ENCODE peak calls at places on chromosomes 16 and 17, in five cellular contexts. U is left ventricle myocardium inferior, J is fibroblast of lung, F is ovary, W is kidney. P is an unnamed sample. For H3K4me1, the result is how much of the 10 kb centered on the place peaks cover.

GRCh38 chr17:65936013-65936412 is 255.9 kb downstream of the CEP112 start:
- DNase-seq in J (no peak), W (no peak), F (no peak), U (no peak), P (no peak)

GRCh38 chr16:27174798-27175197 is 28.5 kb upstream of the KDM8 start:
- DNase-seq in F (no peak), J (no peak), U (no peak), W (no peak), P (no peak)

GRCh38 chr17:20922128-20922670 is 120.6 kb downstream of the USP22 start:
- DNase-seq in U (peak), W (no peak), J (peak), F (no peak), P (no peak)

GRCh38 chr16:88405325-88406060 is 22.7 kb downstream of the ZNF469 start:
- DNase-seq in U (no peak), J (peak), F (no peak), W (no peak), P (no peak)

GRCh38 chr17:74408262-74408661 is 23.6 kb upstream of the GPRC5C start:
- DNase-seq in W (no peak), U (no peak), J (peak), F (no peak), P (no peak)

GRCh38 chr17:4248504-4249277 is 15.1 kb downstream of the ANKFY1 start:
- DNase-seq in U (no peak), F (no peak), W (no peak), J (no peak), P (no peak)

GRCh38 chr17:82007495-82008257 is 15.0 kb downstream of the CENPX start:
- DNase-seq in U (no peak), J (no peak), F (no peak), W (no peak), P (no peak)

GRCh38 chr17:81710514-81711308 is 1.4 kb upstream of the SLC25A10 start:
- DNase-seq in F (no peak), U (no peak), W (peak), J (no peak), P (no peak)

GRCh38 chr16:85607331-85607765 is 5.8 kb upstream of the GSE1 start:
- DNase-seq in F (no peak), W (peak), J (peak), U (no peak), P (no peak)

DNA sequence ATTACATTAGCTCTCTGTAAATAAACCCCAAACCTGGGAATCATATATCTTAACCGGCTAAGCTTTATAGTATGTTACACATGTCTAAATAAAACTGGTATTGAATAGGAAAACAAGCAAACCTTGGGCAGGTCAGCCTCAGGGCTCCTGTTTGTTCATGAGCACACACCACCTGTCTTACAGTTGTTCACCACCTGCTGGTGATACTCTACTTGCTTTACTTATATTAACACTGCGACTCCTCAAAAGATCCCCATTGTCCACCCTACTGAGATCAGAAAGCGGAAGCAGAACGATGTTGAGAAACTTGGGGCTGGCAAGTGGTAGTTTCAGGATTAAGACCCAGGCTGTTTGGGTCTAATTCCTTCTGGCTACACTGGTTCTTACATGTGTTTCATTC is 16.4 kb downstream of the CDH13 start:
- DNase-seq in U (no peak), J (no peak), F (no peak), W (no peak), P (no peak)
- H3K27ac ChIP-seq in U (no peak), J (no peak), F (no peak), W (no peak), P (no peak)

GRCh38 chr16:80996688-80997138 is 10.0 kb downstream of the CMC2 start:
- DNase-seq in U (no peak), J (peak), W (no peak), F (no peak), P (no peak)
- H3K4me1 ChIP-seq in U (under half), J (under half), W (under half), F (under half), P (under half)

GRCh38 chr17:40095944-40096791 is 4.2 kb downstream of the NR1D1 start:
- DNase-seq in U (no peak), F (peak), J (no peak), W (no peak), P (no peak)

GRCh38 chr17:40098846-40099626 is 1.4 kb downstream of the NR1D1 start:
- DNase-seq in F (peak), J (peak), U (peak), W (peak), P (peak)

GRCh38 chr17:40095356-40095943 is 4.9 kb downstream of the NR1D1 start:
- DNase-seq in W (peak), J (no peak), F (no peak), U (no peak), P (no peak)

GRCh38 chr17:40097931-40098845 is 2.2 kb downstream of the NR1D1 start:
- DNase-seq in W (peak), F (peak), J (peak), U (peak), P (peak)

DNA sequence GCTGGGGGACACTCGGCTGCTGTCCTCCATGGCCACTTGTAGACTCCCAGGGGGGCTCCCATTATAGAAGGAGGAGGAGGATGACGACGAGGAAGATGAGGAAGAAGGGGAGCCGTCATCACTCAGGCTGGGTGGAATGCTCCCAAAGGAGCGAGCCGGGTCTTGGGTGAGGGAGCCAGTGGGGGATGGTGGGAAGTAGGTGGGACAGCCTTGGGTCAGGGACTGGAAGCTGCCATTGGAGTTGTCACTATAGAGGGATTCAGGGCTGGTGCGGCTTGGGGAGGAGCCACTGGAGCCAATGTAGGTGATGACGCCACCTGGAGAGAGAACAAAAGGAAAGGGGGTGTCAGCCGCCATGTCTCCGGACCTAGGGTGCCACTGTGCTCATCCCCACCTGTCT is 3.3 kb downstream of the NR1D1 start:
- DNase-seq in W (peak), J (no peak), F (peak), U (no peak), P (no peak)
- H3K4me3 ChIP-seq in W (peak), J (no peak), F (no peak), U (peak), P (no peak)

GRCh38 chr17:43018932-43019331 is 3.3 kb downstream of the VAT1 start:
- DNase-seq in U (no peak), F (no peak), J (peak), W (no peak), P (no peak)

GRCh38 chr17:43019418-43019817 is 2.8 kb downstream of the VAT1 start:
- DNase-seq in U (no peak), J (peak), F (no peak), W (peak), P (peak)

GRCh38 chr17:43021739-43022512 is at the start of gene VAT1:
- DNase-seq in J (peak), F (peak), W (peak), U (peak), P (peak)

GRCh38 chr17:43020789-43021738 is 1.1 kb downstream of the VAT1 start:
- DNase-seq in J (peak), U (peak), F (peak), W (peak), P (peak)

DNA sequence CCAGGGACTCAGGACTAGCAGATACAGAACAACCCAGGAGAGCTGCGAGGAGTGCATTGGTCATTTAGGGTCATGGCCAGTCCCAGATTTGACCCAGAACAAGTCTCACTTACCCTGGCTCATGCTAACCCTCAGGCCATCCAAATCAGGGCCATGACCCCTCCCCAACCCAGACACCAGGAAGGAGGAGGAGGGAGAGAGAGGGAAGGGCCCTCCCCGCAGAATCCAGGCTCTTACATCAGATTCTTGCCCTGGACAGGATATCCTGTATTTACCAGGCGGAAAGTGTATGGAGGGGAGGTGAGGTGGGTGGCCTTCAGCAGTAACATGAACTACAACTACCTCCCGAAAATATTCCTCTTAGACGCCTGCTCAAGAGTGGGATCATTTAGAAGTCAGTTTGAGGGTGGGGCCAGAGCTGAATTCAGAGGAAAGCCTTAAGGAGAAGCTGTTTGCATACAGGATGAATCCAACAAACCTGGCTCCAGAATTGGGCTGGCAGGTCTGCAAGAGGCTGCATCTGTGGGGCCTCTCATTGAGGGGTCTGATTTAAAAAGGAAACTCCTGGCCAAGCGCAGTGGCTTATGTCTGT is 2.1 kb downstream of the VAT1 start:
- DNase-seq in F (no peak), U (no peak), J (no peak), W (peak), P (no peak)
- H3K27ac ChIP-seq in F (peak), U (peak), J (peak), W (peak), P (peak)

GRCh38 chr17:19244357-19244756 is 7.2 kb downstream of the EPN2 start:
- DNase-seq in F (no peak), W (no peak), U (no peak), J (no peak), P (no peak)
- H3K4me1 ChIP-seq in F (under half), W (under half), U (half or more), J (under half), P (under half)

GRCh38 chr16:57069635-57070350 is 22.6 kb upstream of the CPNE2 start:
- DNase-seq in W (no peak), U (no peak), J (no peak), F (no peak), P (no peak)
- H3K4me3 ChIP-seq in W (no peak), U (no peak), J (no peak), F (no peak), P (no peak)

DNA sequence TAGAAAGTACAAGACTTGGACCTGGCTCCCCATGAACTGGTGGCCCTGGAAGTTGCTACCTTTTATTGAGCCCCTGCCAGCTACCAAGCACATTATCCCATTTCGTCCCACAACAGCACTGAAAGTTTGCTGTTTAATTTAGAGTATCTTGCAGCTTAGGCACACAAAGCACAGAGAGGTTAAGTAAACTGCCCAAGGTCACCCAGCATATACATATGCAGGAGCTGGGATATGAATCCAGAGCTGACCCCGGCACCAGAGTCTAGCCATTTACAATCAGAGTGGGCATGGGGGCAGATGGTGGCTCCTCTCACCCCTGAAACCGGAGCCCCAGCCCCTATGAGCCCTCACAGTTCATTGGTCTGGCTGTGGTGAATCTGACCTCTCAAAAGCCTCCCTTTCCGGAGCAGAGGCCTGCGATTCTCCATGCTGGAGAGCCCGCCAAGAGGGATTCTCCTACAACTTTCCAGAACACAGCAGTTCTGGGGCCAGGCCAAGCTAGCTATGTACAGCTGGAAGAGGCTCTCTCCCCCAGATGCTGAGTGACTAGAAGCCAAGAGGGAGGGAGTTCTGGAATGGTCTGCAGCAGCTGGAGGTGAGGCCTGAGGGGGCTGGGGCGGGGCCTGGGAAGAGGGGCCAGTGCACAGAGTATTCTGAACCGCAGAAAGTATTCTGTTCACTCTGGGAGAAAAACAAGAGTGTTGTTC is 58.3 kb downstream of the SREBF1 start:
- DNase-seq in J (peak), W (peak), U (peak), F (peak), P (peak)
- H3K27ac ChIP-seq in J (no peak), W (peak), U (peak), F (peak), P (peak)

GRCh38 chr17:42849451-42850157 is 1.4 kb upstream of the AOC3 start:
- DNase-seq in W (peak), J (no peak), U (no peak), F (no peak), P (peak)
- H3K4me1 ChIP-seq in W (under half), J (under half), U (under half), F (under half), P (under half)

DNA sequence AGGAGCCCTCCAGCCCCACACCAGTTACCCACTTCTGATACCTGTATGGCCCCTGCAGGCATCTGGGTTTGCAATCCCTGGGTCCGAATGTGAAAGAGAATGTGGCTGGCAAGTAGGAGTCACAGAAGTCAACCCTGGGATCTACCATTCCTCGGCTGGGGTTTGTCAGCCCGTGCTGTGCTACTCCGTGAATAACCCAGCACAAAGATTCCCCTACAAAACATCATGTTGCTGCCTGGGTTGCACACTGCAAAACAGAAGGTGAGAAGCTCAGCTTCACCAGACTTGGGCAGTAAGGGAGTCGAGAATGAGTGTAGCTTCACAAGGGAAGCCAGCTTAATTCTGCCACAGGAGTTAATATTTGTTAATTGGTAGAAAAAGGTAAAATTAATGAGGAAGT is 137.1 kb downstream of the ZFHX3 start:
- DNase-seq in J (no peak), F (no peak), W (no peak), U (no peak), P (no peak)
- H3K4me3 ChIP-seq in J (no peak), F (no peak), W (no peak), U (no peak), P (no peak)

DNA sequence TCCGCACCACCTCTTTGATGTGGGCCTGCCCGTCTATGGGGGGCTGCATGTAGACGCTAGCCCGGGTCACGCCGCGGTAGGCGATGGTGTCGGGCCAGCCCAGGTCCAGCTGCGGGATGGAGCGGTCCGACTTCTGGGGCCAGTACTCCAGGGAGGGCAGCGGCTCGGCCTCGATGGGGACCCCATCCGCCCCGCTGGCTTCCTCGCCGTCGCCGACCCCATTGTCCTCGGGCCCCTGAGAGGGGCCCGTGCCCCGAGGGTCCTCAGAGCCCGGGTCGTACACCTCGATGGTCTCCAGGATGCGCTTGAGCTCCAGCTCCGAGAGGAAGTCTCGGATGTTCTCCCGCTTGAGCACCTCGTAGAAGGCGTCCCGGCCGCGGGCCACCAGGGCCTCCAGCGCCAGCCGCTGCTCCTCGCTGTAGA is 1.0 kb downstream of the FAM83G start:
- DNase-seq in F (no peak), U (no peak), J (no peak), W (peak), P (no peak)
- H3K27ac ChIP-seq in F (no peak), U (no peak), J (no peak), W (no peak), P (no peak)